ENCODE peak calls at places on chromosomes 12 and 14, in five cellular contexts. I is progenitor cell of endocrine pancreas, G is K562, U is esophagus muscularis mucosa, O is endothelial cell. H is an unnamed sample.

GRCh38 chr14:56349942-56350341 is 229.7 kb upstream of the TMEM260 start:
- DNase-seq in I (no peak), G (no peak), U (no peak), O (no peak), H (no peak)

GRCh38 chr12:65171073-65171472 is 1.7 kb downstream of the LEMD3 start:
- DNase-seq in I (no peak), G (no peak), U (no peak), O (no peak), H (no peak)

GRCh38 chr14:43687866-43688265 is 819.2 kb downstream of the FSCB start:
- DNase-seq in I (no peak), G (no peak), U (no peak), O (no peak), H (no peak)

GRCh38 chr12:123771261-123771660 is 9.2 kb downstream of the DNAH10 start:
- DNase-seq in I (no peak), G (no peak), U (no peak), O (no peak), H (no peak)

GRCh38 chr12:105555556-105555973 is 225.1 kb downstream of the C12orf75 start:
- DNase-seq in I (no peak), G (no peak), U (no peak), O (no peak), H (no peak)

GRCh38 chr14:102949801-102950451 is 27.5 kb downstream of the AMN start:
- DNase-seq in I (no peak), G (no peak), U (no peak), O (no peak), H (no peak)

GRCh38 chr14:21894003-21894897 is 220.6 kb upstream of the OR4E1 start:
- DNase-seq in I (no peak), G (no peak), U (no peak), O (peak), H (no peak)

GRCh38 chr12:19712041-19712440 is 272.7 kb downstream of the AEBP2 start:
- DNase-seq in I (no peak), G (no peak), U (no peak), O (no peak), H (no peak)

GRCh38 chr12:27902651-27903050 is 69.9 kb downstream of the PTHLH start:
- DNase-seq in I (no peak), G (no peak), U (no peak), O (no peak), H (no peak)

GRCh38 chr12:115866909-115867525 is 410.5 kb downstream of the MED13L start:
- DNase-seq in I (no peak), G (no peak), U (no peak), O (no peak), H (no peak)

GRCh38 chr14:97820781-97821180 is 1023.6 kb downstream of the VRK1 start:
- DNase-seq in I (no peak), G (no peak), U (peak), O (no peak), H (no peak)

GRCh38 chr12:124390442-124391116 is 95.7 kb downstream of the RFLNA start:
- DNase-seq in I (no peak), G (no peak), U (no peak), O (no peak), H (no peak)

GRCh38 chr14:38818555-38818954 is 284.5 kb downstream of the SEC23A start:
- DNase-seq in I (no peak), G (no peak), U (no peak), O (no peak), H (no peak)

GRCh38 chr14:91396959-91397815 is 20.4 kb downstream of the CCDC88C start:
- DNase-seq in I (no peak), G (no peak), U (no peak), O (no peak), H (no peak)

GRCh38 chr12:25253371-25254068 is 2.8 kb upstream of the KRAS start:
- DNase-seq in I (no peak), G (no peak), U (no peak), O (no peak), H (no peak)

GRCh38 chr12:30417697-30418231 is 277.9 kb downstream of the IPO8 start:
- DNase-seq in I (no peak), G (no peak), U (no peak), O (no peak), H (no peak)

GRCh38 chr14:52268191-52269061 is 928 bp downstream of the PTGDR start:
- DNase-seq in I (no peak), G (no peak), U (no peak), O (peak), H (no peak)

DNA sequence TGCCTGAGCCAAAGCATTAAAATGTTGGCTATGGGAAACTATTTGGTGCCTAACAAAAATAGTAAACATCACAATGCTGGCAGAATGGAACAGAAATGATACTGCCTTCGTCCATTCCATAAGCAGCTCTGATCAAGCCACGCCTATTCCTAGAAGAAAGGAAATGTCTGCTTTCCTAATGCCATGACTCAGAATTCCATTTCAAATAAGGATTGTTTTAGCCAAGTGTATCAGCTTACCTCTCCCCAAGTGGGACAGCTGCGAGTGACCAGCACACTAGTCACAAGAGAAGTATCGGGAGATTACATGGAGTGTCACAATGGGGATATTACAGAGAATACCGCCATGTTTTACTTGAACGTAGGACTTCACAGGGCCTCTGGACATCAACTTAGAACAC is 38.7 kb downstream of the GLT8D2 start:
- DNase-seq in I (no peak), G (peak), U (no peak), O (no peak), H (no peak)
- TF ChIP-seq CTCF in I (no peak), G (no peak), U (no peak), O (no peak), H (no peak)

DNA sequence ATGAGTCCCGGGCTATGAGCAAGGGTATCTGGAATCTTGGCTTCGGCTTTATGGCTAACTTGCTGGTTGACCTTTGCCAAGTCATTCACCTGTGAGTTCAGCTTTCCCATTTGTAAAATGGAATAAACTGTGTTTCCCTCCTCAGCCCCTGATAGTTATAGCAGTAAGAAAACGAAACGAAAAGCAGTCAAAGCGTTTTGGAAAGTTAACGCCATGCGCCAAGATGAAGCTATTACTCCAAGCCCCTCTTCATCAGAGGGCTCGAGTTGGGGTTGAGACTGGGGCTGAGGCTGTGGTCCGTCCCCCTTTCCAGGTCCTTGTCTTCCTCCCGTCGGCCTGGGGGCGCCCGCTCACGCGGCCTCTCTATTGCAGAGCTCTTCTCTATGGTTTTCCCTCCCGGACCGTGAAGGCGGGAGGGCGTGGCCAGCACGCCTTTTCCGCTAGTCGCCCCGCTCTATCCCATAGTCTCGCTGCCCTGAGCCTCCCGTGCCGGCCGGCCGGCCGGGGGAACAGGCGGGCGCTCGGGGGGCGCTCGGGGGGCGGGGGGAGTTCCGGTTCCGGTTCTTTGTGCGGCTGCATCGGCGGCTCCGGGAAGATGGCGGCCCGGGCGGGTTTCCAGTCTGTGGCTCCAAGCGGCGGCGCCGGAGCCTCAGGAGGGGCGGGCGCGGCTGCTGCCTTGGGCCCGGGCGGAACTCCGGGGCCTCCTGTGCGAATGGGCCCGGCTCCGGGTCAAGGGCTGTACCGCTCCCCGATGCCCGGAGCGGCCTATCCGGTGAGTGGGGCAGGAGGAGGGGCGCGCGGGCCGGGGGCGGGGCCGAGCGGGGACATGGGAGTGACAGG is at the start of gene SMARCD1:
- DNase-seq in I (peak), G (peak), U (peak), O (peak), H (peak)
- TF ChIP-seq CTCF in I (peak), G (peak), U (peak), O (no peak), H (peak)

GRCh38 chr12:57640156-57641042 is 7.4 kb upstream of the B4GALNT1 start:
- DNase-seq in I (no peak), G (no peak), U (no peak), O (no peak), H (no peak)

GRCh38 chr12:57632898-57633825 is at the start of gene B4GALNT1:
- DNase-seq in I (peak), G (peak), U (peak), O (peak), H (no peak)

GRCh38 chr12:57637364-57637763 is 4.4 kb upstream of the B4GALNT1 start:
- DNase-seq in I (no peak), G (no peak), U (no peak), O (no peak), H (no peak)

GRCh38 chr12:57641699-57642442 is 8.9 kb upstream of the B4GALNT1 start:
- DNase-seq in I (no peak), G (no peak), U (no peak), O (no peak), H (no peak)

DNA sequence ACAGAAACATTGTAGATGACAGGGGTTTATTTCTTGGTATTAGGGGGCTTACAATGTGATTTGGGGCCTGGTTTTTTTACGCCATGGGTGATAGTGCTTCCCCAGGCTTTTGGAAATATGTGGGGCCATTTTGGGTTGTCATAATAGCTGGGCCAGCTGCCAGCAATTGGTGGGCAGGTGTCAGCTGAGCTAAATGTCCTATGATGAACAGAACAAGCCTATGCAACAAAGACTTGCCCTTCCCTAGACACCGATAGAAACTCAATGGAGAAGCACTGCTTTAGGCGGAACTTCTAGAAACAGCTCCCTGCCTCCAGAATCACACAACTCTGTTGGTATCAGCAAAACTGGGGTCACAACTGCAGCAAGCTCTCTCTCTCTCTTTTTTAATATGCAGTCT is 5.1 kb upstream of the B4GALNT1 start:
- DNase-seq in I (no peak), G (no peak), U (no peak), O (no peak), H (no peak)
- TF ChIP-seq CTCF in I (no peak), G (no peak), U (no peak), O (no peak), H (no peak)

DNA sequence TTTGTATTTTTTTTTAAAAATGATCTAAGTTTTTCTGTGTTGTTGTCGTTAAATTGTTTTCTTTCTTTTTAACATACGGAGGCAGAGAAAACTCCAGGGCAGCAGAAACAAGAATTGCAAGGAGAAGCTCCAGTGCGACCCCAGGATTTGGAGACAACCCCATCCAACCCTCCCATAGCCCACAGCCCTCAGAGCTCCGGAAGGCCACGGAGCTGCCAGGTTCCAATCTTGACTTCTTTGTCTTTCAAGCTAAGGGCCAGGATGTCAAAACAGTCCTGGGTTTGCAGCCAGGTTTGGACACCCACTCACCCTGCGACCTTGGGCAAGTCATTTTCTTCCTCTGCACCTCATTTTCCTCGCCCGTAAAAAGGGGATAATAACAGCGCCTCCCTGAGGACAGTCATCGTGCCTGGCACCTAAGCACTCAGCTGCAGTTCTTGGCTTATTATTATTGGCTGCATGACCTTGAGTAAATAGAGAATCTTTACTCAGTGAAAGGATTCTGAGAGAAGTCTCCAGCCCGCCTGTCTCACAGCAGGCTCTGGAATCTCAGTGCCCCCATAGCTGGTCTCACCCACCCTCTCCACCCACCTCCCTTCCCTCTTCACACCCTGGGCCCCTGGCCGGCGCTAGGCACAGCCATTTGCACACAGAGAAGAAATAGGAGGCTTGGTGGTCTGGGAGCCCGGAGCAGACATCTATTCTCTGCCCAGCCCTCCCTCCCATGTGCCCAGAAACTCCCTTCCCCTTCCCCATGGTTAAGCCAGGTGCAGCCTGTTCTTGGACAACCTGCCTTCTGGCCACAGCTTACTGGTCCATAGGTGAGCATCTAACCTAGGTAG is 79.4 kb upstream of the BCL11B start:
- DNase-seq in I (no peak), G (no peak), U (no peak), O (no peak), H (no peak)
- TF ChIP-seq CTCF in I (peak), G (peak), U (no peak), O (no peak), H (no peak)

DNA sequence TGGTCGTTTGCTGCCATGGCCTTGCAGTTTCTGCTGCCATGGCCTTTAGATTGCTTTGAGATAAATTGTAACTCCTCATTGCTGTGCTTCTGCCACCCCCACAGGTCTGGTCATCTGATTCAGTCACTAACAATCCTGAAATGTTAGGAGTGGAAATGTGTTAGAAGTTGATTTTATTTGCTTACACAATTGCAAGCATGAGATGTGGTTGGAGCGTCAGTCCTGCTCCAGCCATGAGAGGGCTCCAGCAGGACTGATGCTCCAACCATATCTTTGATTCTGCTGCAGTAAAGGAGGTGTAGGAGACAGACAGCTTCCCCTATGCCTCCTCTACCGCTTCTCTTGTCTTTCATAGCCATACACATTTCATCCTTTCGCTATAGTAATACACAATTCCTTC is 226.8 kb upstream of the RGS6 start:
- DNase-seq in I (no peak), G (no peak), U (no peak), O (no peak), H (no peak)
- TF ChIP-seq CTCF in I (no peak), G (no peak), U (no peak), O (no peak), H (no peak)

DNA sequence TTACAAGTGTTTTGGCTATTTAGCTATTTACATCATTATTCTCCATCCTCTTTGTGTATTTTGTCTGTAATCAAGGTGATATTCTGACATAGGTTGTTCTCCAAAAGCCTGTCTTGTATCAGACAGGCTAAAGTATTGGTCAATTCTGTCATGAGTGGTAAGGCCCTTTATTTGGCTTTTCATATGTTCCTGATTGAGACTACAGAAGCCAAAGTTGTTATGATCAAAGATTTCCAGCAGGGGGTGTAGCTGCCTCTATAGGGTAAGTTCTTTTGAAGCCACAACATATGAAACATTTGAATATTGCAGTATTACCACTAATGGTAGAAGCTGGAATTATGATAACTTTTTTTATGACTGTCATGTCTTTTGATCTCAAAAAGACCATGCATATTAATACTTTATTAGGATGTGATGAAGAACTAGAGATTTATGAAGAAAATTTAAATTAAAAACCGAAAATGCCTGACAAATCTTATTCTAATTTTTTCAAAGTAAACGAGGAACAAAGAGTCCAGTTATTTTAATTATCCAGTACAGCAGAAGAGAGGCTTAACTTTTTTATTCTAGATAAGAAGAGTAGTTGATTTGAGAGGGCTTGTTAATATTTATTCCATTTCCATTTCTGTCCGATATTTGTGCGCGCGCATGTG is 3.4 kb upstream of the ARHGAP5 start:
- DNase-seq in I (no peak), G (peak), U (no peak), O (peak), H (no peak)
- TF ChIP-seq CTCF in I (peak), G (peak), U (peak), O (peak), H (peak)

GRCh38 chr12:120453977-120454376 is 7.7 kb downstream of the GATC start:
- DNase-seq in I (no peak), G (peak), U (no peak), O (no peak), H (no peak)

GRCh38 chr12:120455302-120455701 is 9.1 kb downstream of the GATC start:
- DNase-seq in I (no peak), G (no peak), U (no peak), O (no peak), H (no peak)

GRCh38 chr12:120453060-120453761 is 7.0 kb downstream of the GATC start:
- DNase-seq in I (no peak), G (no peak), U (no peak), O (no peak), H (no peak)

GRCh38 chr12:120460157-120460556 is 9.4 kb downstream of the SRSF9 start:
- DNase-seq in I (no peak), G (no peak), U (no peak), O (no peak), H (no peak)

GRCh38 chr12:120457133-120457532 is 10.9 kb downstream of the GATC start:
- DNase-seq in I (no peak), G (peak), U (no peak), O (peak), H (no peak)
- TF ChIP-seq CTCF in I (peak), G (peak), U (no peak), O (peak), H (peak)

DNA sequence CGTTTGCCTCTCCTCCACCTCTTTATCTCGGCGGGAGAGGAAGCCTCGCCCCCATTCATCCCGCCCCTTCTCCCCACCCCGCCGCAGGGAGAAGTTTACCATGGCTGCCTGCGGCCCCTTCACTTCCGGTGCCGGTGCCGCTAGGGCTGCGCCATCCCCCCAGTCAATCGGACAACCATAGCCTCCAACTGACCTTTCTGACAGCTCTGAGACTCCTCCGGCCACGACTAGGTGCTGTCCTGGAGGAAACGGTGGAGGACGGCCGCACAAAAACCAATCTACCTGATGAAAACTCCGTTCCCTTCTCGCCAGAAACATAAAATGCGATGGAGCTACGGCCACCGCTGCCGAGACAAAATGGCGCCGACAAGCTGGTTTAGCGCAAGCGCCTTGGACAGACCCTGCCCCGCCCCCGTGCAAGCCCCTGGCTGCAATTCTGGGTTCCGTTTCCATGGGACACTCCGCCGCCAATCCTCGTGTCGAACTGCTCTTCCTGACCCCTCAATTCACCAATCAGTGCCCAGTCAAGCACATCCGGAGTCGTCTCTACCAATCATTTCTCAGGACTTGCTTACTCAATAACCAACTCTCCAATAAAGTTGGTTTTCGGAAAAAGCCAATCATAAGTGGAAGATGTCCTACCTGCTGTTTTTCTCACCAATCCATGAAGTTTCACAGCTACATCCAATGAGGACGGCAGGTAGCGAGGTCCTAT is 436 bp upstream of the ARID4A start:
- DNase-seq in I (peak), G (peak), U (peak), O (peak), H (peak)
- TF ChIP-seq CTCF in I (no peak), G (no peak), U (peak), O (no peak), H (peak)

H was measured in osteocyte.